ENCODE peak calls at places on chromosomes 13 and 19, in seven cellular contexts. One of them, this sample, is unnamed.

GRCh38 chr19:2755811-2756210 is 16.0 kb upstream of the SLC39A3 start:
- DNase-seq in WTC11: no peak
- DNase-seq in endothelial cell of umbilical vein: no peak
- DNase-seq in GM12878: no peak
- DNase-seq in A549: no peak
- DNase-seq in H1: no peak
- DNase-seq in HCT116: no peak
- DNase-seq in this sample: no peak

GRCh38 chr13:31431722-31432137 is 232.0 kb downstream of the B3GLCT start:
- DNase-seq in WTC11: peak; percentile 79
- DNase-seq in endothelial cell of umbilical vein: peak; percentile 33
- DNase-seq in GM12878: no peak
- DNase-seq in A549: peak; percentile 7
- DNase-seq in H1: peak; percentile 17
- DNase-seq in HCT116: peak; percentile 22
- DNase-seq in this sample: peak; percentile 66

GRCh38 chr13:111187879-111188643 is 73.0 kb downstream of the ARHGEF7 start:
- DNase-seq in WTC11: no peak
- DNase-seq in endothelial cell of umbilical vein: peak; percentile 44
- DNase-seq in GM12878: no peak
- DNase-seq in A549: no peak
- DNase-seq in H1: no peak
- DNase-seq in HCT116: no peak
- DNase-seq in this sample: peak; percentile 61

GRCh38 chr19:58460039-58460438 is 6.8 kb upstream of the ZNF324 start:
- DNase-seq in WTC11: no peak
- DNase-seq in endothelial cell of umbilical vein: no peak
- DNase-seq in GM12878: no peak
- DNase-seq in A549: no peak
- DNase-seq in H1: no peak
- DNase-seq in HCT116: no peak
- DNase-seq in this sample: no peak

GRCh38 chr19:31518626-31519025 is 169.4 kb upstream of the TSHZ3 start:
- DNase-seq in WTC11: no peak
- DNase-seq in endothelial cell of umbilical vein: no peak
- DNase-seq in GM12878: no peak
- DNase-seq in A549: no peak
- DNase-seq in H1: no peak
- DNase-seq in HCT116: no peak
- DNase-seq in this sample: no peak

GRCh38 chr19:51078731-51079130 is 4.0 kb downstream of the KLK14 start:
- DNase-seq in WTC11: no peak
- DNase-seq in endothelial cell of umbilical vein: no peak
- DNase-seq in GM12878: no peak
- DNase-seq in A549: no peak
- DNase-seq in H1: no peak
- DNase-seq in HCT116: no peak
- DNase-seq in this sample: no peak

GRCh38 chr13:87147076-87147475 is 524.1 kb upstream of the SLITRK5 start:
- DNase-seq in WTC11: no peak
- DNase-seq in endothelial cell of umbilical vein: no peak
- DNase-seq in GM12878: no peak
- DNase-seq in A549: no peak
- DNase-seq in H1: no peak
- DNase-seq in HCT116: no peak
- DNase-seq in this sample: no peak

GRCh38 chr19:29810504-29810871 is 1.3 kb upstream of the CCNE1 start:
- DNase-seq in WTC11: no peak
- DNase-seq in endothelial cell of umbilical vein: no peak
- DNase-seq in GM12878: no peak
- DNase-seq in A549: peak; percentile 47
- DNase-seq in H1: no peak
- DNase-seq in HCT116: no peak
- DNase-seq in this sample: peak; percentile 11

GRCh38 chr19:55089279-55089944 is 13.7 kb downstream of the EPS8L1 start:
- DNase-seq in WTC11: no peak
- DNase-seq in endothelial cell of umbilical vein: no peak
- DNase-seq in GM12878: no peak
- DNase-seq in A549: no peak
- DNase-seq in H1: no peak
- DNase-seq in HCT116: no peak
- DNase-seq in this sample: no peak

GRCh38 chr19:46265217-46265828 is 31.5 kb upstream of the HIF3A start:
- DNase-seq in WTC11: peak; percentile 76
- DNase-seq in endothelial cell of umbilical vein: peak; percentile 83
- DNase-seq in GM12878: peak; percentile 33
- DNase-seq in A549: peak; percentile 86
- DNase-seq in H1: peak; percentile 79
- DNase-seq in HCT116: peak; percentile 77
- DNase-seq in this sample: peak; percentile 92

GRCh38 chr19:16571689-16572331 is 405 bp downstream of the SLC35E1 start:
- DNase-seq in WTC11: peak; percentile 42
- DNase-seq in endothelial cell of umbilical vein: peak; percentile 46
- DNase-seq in GM12878: no peak
- DNase-seq in A549: peak; percentile 13
- DNase-seq in H1: no peak
- DNase-seq in HCT116: no peak
- DNase-seq in this sample: peak; percentile 52

GRCh38 chr19:35080613-35081170 is 34.9 kb upstream of the FXYD3 start:
- DNase-seq in WTC11: no peak
- DNase-seq in endothelial cell of umbilical vein: no peak
- DNase-seq in GM12878: no peak
- DNase-seq in A549: no peak
- DNase-seq in H1: no peak
- DNase-seq in HCT116: no peak
- DNase-seq in this sample: no peak

GRCh38 chr19:6226012-6226411 is 53.8 kb downstream of the MLLT1 start:
- DNase-seq in WTC11: no peak
- DNase-seq in endothelial cell of umbilical vein: no peak
- DNase-seq in GM12878: no peak
- DNase-seq in A549: no peak
- DNase-seq in H1: no peak
- DNase-seq in HCT116: no peak
- DNase-seq in this sample: no peak

GRCh38 chr19:35044317-35045117 is 3.0 kb downstream of the HPN start:
- DNase-seq in WTC11: peak; percentile 83
- DNase-seq in endothelial cell of umbilical vein: peak; percentile 65
- DNase-seq in GM12878: no peak
- DNase-seq in A549: peak; percentile 76
- DNase-seq in H1: no peak
- DNase-seq in HCT116: no peak
- DNase-seq in this sample: peak; percentile 54

GRCh38 chr13:28449826-28450773 is 44.8 kb downstream of the FLT1 start:
- DNase-seq in WTC11: no peak
- DNase-seq in endothelial cell of umbilical vein: peak; percentile 77
- DNase-seq in GM12878: no peak
- DNase-seq in A549: no peak
- DNase-seq in H1: no peak
- DNase-seq in HCT116: no peak
- DNase-seq in this sample: no peak

DNA sequence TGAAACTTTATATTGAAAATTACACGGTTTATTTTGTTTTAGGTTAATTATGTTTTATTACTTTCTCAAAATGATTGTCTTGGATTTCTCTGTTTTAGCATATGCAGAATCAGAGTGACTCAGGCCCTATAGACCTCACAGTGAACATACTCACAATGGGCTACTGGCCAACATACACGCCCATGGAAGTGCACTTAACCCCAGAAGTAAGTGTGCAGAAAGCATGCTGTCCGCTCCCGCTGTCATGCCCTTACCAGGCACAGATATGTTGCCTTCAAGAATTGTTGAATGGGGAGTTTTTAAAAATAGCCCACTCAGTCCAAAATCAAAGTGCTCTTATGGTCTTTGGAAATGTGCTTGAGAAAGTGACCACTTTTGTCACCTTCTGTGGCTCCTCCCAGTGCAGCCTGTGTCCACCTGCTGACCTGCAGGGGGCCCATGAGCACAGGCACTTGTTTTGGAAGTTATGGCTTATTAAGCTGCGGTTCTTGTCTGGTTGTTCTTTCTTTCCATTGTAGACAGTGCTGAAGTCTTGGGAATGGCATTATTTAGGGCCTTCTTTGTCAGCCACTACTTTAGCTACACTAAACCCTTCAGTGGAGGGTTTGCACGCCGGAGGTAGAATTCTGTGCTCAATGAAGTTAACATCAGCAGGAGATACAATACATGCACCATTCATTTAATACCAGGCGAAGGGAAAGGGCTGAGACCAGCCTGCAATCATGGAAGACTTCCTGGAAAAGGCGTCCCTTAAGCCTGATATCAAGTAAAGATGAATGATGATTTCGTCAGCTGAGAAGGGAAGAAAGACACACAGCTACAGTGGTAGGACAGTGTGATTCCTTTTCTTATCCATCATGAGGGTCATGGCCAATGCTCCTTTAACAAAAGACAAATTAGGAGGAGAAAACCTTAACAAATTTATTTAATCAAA is 36.7 kb downstream of the CUL4A start:
- DNase-seq in WTC11: no peak
- DNase-seq in endothelial cell of umbilical vein: no peak
- DNase-seq in GM12878: no peak
- DNase-seq in A549: peak; percentile 18
- DNase-seq in H1: no peak
- DNase-seq in HCT116: no peak
- DNase-seq in this sample: no peak
- TF ChIP-seq MAX in WTC11: no peak
- TF ChIP-seq MAX in endothelial cell of umbilical vein: no peak
- TF ChIP-seq MAX in GM12878: no peak
- TF ChIP-seq MAX in A549: no peak
- TF ChIP-seq MAX in H1: no peak
- TF ChIP-seq MAX in HCT116: no peak
- TF ChIP-seq MAX in this sample: no peak

DNA sequence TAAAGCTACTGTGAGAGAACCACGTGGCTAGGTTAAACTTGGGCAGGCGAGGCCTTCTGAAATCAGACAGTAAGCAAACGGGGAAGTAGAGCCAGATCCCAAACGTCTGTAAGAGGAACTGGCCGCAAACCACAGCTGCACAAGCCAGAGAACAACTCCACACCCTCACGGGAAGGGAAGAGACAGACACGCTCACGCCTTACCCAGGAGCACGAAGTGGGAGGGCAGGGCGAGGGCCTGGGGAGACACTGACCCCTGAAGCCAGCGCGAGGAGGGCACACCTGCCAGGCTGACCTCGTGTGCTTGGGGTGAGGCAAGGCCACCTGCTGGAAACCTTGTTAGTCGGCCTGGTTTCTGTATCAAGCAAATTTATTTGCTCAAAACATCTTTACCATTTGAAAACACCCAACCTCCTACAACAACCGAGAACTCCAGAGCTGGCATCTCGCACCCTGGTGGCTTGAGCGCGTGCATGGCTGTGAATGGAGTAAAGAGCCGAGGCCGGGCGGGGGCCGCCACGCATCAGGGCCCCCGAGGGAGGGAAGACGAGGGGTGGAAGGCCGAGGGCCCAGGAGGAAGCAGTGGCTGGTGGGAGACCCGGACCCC is 7.3 kb downstream of the POLR2E start:
- DNase-seq in WTC11: no peak
- DNase-seq in endothelial cell of umbilical vein: no peak
- DNase-seq in GM12878: no peak
- DNase-seq in A549: no peak
- DNase-seq in H1: no peak
- DNase-seq in HCT116: no peak
- DNase-seq in this sample: peak; percentile 90
- TF ChIP-seq MAX in WTC11: no peak
- TF ChIP-seq MAX in endothelial cell of umbilical vein: no peak
- TF ChIP-seq MAX in GM12878: peak; percentile 9
- TF ChIP-seq MAX in A549: no peak
- TF ChIP-seq MAX in H1: no peak
- TF ChIP-seq MAX in HCT116: no peak
- TF ChIP-seq MAX in this sample: peak; percentile 92

GRCh38 chr19:52190679-52191293 is 934 bp downstream of the PPP2R1A start:
- DNase-seq in WTC11: peak; percentile 38
- DNase-seq in endothelial cell of umbilical vein: no peak
- DNase-seq in GM12878: no peak
- DNase-seq in A549: peak; percentile 51
- DNase-seq in H1: no peak
- DNase-seq in HCT116: no peak
- DNase-seq in this sample: no peak
- TF ChIP-seq MAX in WTC11: no peak
- TF ChIP-seq MAX in endothelial cell of umbilical vein: no peak
- TF ChIP-seq MAX in GM12878: no peak
- TF ChIP-seq MAX in A549: no peak
- TF ChIP-seq MAX in H1: no peak
- TF ChIP-seq MAX in HCT116: no peak
- TF ChIP-seq MAX in this sample: no peak

GRCh38 chr19:4376245-4376990 is 23.9 kb downstream of the SH3GL1 start:
- DNase-seq in WTC11: no peak
- DNase-seq in endothelial cell of umbilical vein: no peak
- DNase-seq in GM12878: no peak
- DNase-seq in A549: no peak
- DNase-seq in H1: no peak
- DNase-seq in HCT116: no peak
- DNase-seq in this sample: no peak

GRCh38 chr19:4375620-4376228 is 24.6 kb downstream of the SH3GL1 start:
- DNase-seq in WTC11: peak; percentile 47
- DNase-seq in endothelial cell of umbilical vein: peak; percentile 62
- DNase-seq in GM12878: peak; percentile 90
- DNase-seq in A549: peak; percentile 60
- DNase-seq in H1: no peak
- DNase-seq in HCT116: no peak
- DNase-seq in this sample: peak; percentile 90

GRCh38 chr19:4378886-4379285 is 21.5 kb downstream of the SH3GL1 start:
- DNase-seq in WTC11: no peak
- DNase-seq in endothelial cell of umbilical vein: no peak
- DNase-seq in GM12878: no peak
- DNase-seq in A549: no peak
- DNase-seq in H1: no peak
- DNase-seq in HCT116: no peak
- DNase-seq in this sample: no peak

GRCh38 chr19:4375164-4375619 is 25.2 kb downstream of the SH3GL1 start:
- DNase-seq in WTC11: peak; percentile 84
- DNase-seq in endothelial cell of umbilical vein: no peak
- DNase-seq in GM12878: no peak
- DNase-seq in A549: peak; percentile 47
- DNase-seq in H1: peak; percentile 51
- DNase-seq in HCT116: no peak
- DNase-seq in this sample: no peak

DNA sequence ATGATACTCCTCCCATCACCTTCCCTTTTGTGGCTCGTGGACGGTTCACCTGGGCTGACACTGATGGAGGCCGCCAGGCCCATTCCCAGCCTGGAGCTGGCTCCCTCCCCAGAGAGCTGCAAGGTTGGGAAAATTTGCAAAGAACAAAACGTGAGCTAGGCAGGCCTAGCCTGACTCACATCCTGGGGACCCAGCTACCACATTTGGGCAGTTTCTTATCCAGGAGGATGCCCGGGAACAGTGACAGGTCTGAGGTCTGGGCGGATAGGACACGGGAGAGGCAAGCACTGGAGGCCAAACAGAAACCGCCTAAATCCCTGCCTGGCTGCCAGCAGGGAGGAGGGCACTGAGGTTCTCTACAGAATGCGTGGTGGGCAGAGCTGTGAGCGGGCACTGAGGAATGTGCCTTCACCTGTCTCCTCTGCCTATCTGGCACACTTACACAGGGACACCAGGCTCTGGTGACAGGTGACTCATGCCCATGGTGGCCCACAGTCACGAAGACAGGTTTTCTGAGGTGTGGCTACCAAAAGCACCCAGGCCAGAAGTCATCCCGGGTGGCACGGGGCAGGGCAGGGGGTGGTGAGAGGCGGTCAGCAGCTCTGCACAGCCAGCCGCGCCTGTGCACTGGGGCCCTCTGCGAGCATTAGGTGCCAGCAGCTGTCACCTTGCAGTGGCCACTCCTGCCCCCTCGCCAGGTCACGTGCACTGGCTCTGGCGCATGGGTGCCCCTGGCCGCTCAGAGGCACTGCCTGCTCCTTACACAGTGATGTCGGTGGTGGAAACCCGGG is 23.2 kb downstream of the SH3GL1 start:
- DNase-seq in WTC11: no peak
- DNase-seq in endothelial cell of umbilical vein: no peak
- DNase-seq in GM12878: no peak
- DNase-seq in A549: no peak
- DNase-seq in H1: no peak
- DNase-seq in HCT116: no peak
- DNase-seq in this sample: no peak
- TF ChIP-seq MAX in WTC11: no peak
- TF ChIP-seq MAX in endothelial cell of umbilical vein: no peak
- TF ChIP-seq MAX in GM12878: no peak
- TF ChIP-seq MAX in A549: no peak
- TF ChIP-seq MAX in H1: no peak
- TF ChIP-seq MAX in HCT116: peak; percentile 76
- TF ChIP-seq MAX in this sample: no peak